ENCODE peak calls at places on chromosomes 16 and 17, in six cellular contexts. L, O, H, U, G and B are unnamed samples.

GRCh38 chr16:67632415-67633172 is 12.3 kb upstream of the CARMIL2 start:
- DNase-seq in G (no peak), U (no peak), H (no peak), O (no peak), L (no peak), B (no peak)

GRCh38 chr16:10180771-10181163 is 1.5 kb downstream of the GRIN2A start:
- DNase-seq in O (no peak), G (peak; percentile 59), H (no peak), U (peak; percentile 17), L (no peak), B (peak; percentile 28)

GRCh38 chr17:78387982-78388941 is 9.8 kb downstream of the PGS1 start:
- DNase-seq in L (no peak), G (no peak), O (peak; percentile 37), U (no peak), H (no peak), B (no peak)

GRCh38 chr17:51260960-51261958 is 913 bp downstream of the UTP18 start:
- DNase-seq in O (peak; percentile 82), U (no peak), G (peak; percentile 47), H (peak; percentile 32), L (peak; percentile 35), B (peak; percentile 59)

GRCh38 chr17:77679589-77679988 is 278.9 kb upstream of the TNRC6C start:
- DNase-seq in O (no peak), H (no peak), L (no peak), U (no peak), G (no peak), B (no peak)

GRCh38 chr16:66740010-66740409 is 11.4 kb downstream of the DYNC1LI2 start:
- DNase-seq in G (no peak), H (no peak), L (no peak), U (peak; percentile 51), O (peak; percentile 32), B (peak; percentile 27)

GRCh38 chr16:47887496-47887895 is 268.3 kb downstream of the ABCC12 start:
- DNase-seq in G (peak; percentile 63), U (peak; percentile 27), O (no peak), L (no peak), H (no peak), B (no peak)

GRCh38 chr16:56370836-56371235 is 54.5 kb downstream of the AMFR start:
- DNase-seq in U (peak; percentile 53), G (no peak), L (no peak), O (no peak), H (no peak), B (no peak)

GRCh38 chr16:51556694-51557327 is 405.7 kb upstream of the SALL1 start:
- DNase-seq in H (peak; percentile 39), U (peak; percentile 92), O (peak; percentile 23), L (no peak), G (no peak), B (no peak)

GRCh38 chr17:1201132-1201702 is 21.4 kb upstream of the ABR start:
- DNase-seq in G (no peak), O (no peak), U (no peak), H (no peak), L (no peak), B (no peak)

GRCh38 chr17:39699818-39700147 is at the start of gene ERBB2:
- DNase-seq in U (peak; percentile 92), G (no peak), H (peak; percentile 65), L (peak; percentile 57), O (peak; percentile 88), B (no peak)

GRCh38 chr16:56005958-56006357 is 130.8 kb upstream of the CES5A start:
- DNase-seq in L (no peak), G (no peak), U (no peak), H (no peak), O (no peak), B (no peak)

GRCh38 chr16:48558269-48558915 is 51.6 kb downstream of the N4BP1 start:
- DNase-seq in L (no peak), U (no peak), O (no peak), G (no peak), H (no peak), B (no peak)

GRCh38 chr17:75034236-75034908 is 12.4 kb downstream of the ATP5PD start:
- DNase-seq in L (peak; percentile 93), H (peak; percentile 95), U (peak; percentile 97), O (peak; percentile 88), G (peak; percentile 87), B (peak; percentile 70)

GRCh38 chr17:57849874-57850754 is at the start of gene MRPS23:
- DNase-seq in G (peak; percentile 96), H (peak; percentile 96), U (peak; percentile 99), L (peak; percentile 98), O (peak; percentile 98), B (peak; percentile 88)

GRCh38 chr17:82574041-82574440 is 54.5 kb downstream of the FOXK2 start:
- DNase-seq in H (no peak), O (no peak), G (no peak), L (no peak), U (no peak), B (no peak)

GRCh38 chr17:6509295-6509771 is 47.0 kb downstream of the PITPNM3 start:
- DNase-seq in G (no peak), L (no peak), H (no peak), U (no peak), O (no peak), B (no peak)

GRCh38 chr17:82835766-82836512 is 3.9 kb downstream of the ZNF750 start:
- DNase-seq in L (no peak), U (no peak), H (no peak), G (no peak), O (no peak), B (no peak)

GRCh38 chr16:64144612-64145011 is 977.3 kb downstream of the CDH11 start:
- DNase-seq in H (no peak), U (no peak), O (no peak), L (no peak), G (no peak), B (no peak)

GRCh38 chr17:58333396-58334207 is 5.0 kb upstream of the TSPOAP1 start:
- DNase-seq in U (no peak), G (no peak), O (no peak), H (no peak), L (no peak), B (peak; percentile 2)

GRCh38 chr17:14470417-14470816 is 169.5 kb downstream of the HS3ST3B1 start:
- DNase-seq in U (no peak), L (no peak), O (no peak), G (no peak), H (no peak), B (no peak)

GRCh38 chr16:80717611-80718010 is 86.8 kb downstream of the CDYL2 start:
- DNase-seq in O (no peak), H (no peak), U (no peak), L (no peak), G (no peak), B (no peak)

GRCh38 chr17:68776451-68776850 is 175.3 kb upstream of the FAM20A start:
- DNase-seq in H (no peak), O (no peak), G (no peak), L (no peak), U (no peak), B (no peak)

DNA sequence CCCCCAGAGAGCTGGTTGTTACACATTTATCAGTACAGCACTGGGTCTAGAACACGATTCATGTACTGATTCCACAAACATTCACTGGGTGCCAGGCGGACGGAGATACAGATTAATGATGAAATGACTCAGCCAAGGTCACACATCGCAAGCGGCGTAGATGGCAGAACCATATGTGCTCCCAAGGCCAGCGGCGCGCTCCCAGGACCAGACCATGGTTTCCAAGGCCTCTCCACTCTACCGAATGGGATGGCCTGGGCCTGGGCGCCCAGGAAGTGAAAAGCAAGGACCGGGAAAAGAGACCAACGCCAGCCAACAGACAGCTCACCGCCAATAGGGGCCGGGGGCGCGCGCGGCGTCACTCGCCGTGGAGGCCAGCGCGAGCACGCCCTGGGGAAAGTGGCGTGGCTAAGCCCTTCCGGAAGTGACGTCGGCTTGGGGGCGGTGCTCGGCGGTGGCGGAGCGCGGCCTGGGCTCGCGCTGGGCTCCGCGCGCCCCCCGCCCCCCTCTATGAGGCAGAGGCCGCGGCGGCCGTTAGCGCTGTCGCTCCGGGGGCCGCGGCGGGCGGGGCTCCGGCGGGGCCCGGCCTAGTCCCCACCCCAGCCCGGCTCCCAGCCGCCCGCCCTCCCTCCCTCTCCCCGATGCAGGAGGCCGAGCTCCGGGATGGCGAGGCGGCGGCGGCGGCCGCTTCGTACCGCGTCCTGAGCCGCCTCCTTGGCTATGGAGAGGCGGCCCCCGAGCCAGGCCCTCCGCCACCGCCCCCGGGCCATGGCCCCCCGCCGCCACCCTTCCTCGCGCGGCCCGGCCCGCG is at the start of gene SOCS7:
- DNase-seq in U (peak; percentile 97), H (peak; percentile 91), G (peak; percentile 36), O (peak; percentile 95), L (peak; percentile 84), B (peak; percentile 87)
- TF ChIP-seq POLR2A in U (peak; percentile 96), H (no peak), G (no peak), O (peak; percentile 76), L (peak; percentile 33), B (peak; percentile 88)

DNA sequence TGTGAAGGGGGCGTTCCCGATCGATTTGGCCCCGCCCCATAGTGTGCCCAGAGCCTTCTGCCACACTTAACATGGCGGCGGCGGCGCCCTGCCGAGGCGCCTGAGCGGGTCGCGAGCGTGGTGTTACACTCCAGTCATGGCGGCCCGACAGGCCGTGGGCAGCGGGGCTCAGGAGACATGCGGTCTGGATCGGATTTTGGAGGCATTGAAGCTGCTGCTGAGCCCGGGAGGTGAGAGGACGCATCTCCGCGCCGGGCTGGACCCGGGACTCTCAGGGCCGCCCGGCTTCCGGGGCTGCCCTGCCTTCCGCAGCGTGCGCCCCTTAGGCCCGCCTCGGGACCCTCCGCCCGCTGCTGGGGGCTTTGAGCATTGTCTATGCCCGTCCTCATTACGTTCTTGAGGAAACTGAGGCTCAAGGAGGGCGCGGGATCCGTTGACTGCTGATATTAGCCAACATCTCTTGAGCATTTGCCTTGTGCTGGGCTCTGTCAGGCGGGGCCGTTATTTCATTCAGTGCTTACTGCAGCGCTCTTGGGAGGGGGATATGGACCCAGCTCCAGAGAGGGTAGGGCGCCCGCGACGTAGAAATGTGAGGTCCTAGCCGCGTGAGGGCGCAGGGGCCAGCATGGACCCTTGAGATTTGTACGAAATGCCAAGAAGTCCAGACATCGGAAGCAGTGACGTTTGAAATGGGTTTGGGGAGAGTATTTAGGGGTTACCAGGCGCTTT is at the start of gene TANGO6:
- DNase-seq in O (peak; percentile 89), L (peak; percentile 47), U (peak; percentile 85), H (peak; percentile 75), G (peak; percentile 49), B (peak; percentile 78)
- TF ChIP-seq POLR2A in O (peak; percentile 65), L (peak; percentile 94), U (peak; percentile 94), H (no peak), G (peak; percentile 82), B (peak; percentile 93)

DNA sequence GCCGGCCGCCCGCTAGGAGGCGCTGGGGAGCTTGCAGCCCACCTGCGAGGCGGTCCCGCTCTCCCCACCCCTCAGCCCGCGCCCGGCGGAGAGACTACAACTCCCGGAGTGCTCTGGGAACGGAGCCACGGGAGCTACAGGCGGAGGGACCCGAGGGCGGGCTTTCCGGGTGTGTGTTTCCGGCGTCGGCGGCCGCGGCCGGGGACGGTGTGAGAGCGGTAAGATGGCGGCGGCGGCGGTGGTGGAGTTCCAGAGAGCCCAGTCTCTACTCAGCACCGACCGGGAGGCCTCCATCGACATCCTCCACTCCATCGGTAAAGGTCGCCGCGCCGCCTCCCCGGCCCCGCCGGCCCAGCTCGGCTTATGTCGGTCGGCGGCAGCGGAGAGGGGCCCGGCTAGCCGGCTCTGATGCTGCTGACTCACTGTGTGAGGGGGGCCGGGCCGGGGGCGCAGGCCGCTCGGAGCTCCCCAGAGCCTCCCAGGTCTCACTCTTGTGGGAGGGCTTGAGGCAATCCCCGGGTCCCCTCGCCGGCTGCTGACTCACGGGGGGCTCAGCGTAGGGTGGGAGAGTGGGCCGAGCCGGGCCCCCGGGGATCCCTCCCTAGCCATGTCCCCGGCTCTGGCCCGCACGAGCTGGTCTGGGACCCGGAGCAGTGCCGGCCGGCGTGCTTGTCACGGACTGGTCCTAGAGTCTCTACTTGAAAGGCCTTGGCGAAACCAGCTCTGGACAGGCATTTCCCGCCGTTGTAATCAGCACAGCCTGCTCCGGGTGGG is at the start of gene PSMD11:
- DNase-seq in H (peak; percentile 92), G (peak; percentile 94), O (peak; percentile 98), L (peak; percentile 92), U (peak; percentile 98), B (peak; percentile 97)
- TF ChIP-seq POLR2A in H (peak; percentile 29), G (peak; percentile 71), O (peak; percentile 56), L (no peak), U (peak; percentile 85), B (peak; percentile 70)

GRCh38 chr17:17028059-17028877 is 14.0 kb upstream of the MPRIP start:
- DNase-seq in O (peak; percentile 96), L (peak; percentile 94), G (peak; percentile 56), U (peak; percentile 100), H (peak; percentile 43), B (no peak)
- TF ChIP-seq POLR2A in O (peak; percentile 51), L (no peak), G (no peak), U (peak; percentile 63), H (no peak), B (no peak)